ENCODE peak calls at places on chromosomes 11 and 22, in four cellular contexts. O is epithelial cell of esophagus, M is D721Med, Z is breast epithelium. N is an unnamed sample.

GRCh38 chr22:44567846-44568493 is 69.9 kb upstream of the RTL6 start:
- DNase-seq in O (peak; percentile 48), M (no peak), Z (no peak), N (no peak)

GRCh38 chr11:69541501-69542313 is 60.2 kb downstream of the LINC01488 start:
- DNase-seq in O (peak; percentile 25), M (no peak), Z (no peak), N (no peak)

GRCh38 chr11:62048101-62048500 is 75.7 kb upstream of the INCENP start:
- DNase-seq in O (peak; percentile 94), M (no peak), Z (no peak), N (no peak)

GRCh38 chr22:42717197-42717967 is 3.3 kb downstream of the A4GALT start:
- DNase-seq in O (peak; percentile 73), M (no peak), Z (no peak), N (no peak)

GRCh38 chr22:48118654-48119053 is 1356.2 kb downstream of the TBC1D22A start:
- DNase-seq in O (no peak), M (no peak), Z (no peak), N (no peak)

GRCh38 chr11:61701298-61701993 is 21.3 kb downstream of the DAGLA start:
- DNase-seq in O (peak; percentile 22), M (no peak), Z (no peak), N (peak; percentile 76)

GRCh38 chr11:19226378-19227195 is 14.2 kb downstream of the E2F8 start:
- DNase-seq in O (no peak), M (no peak), Z (no peak), N (no peak)

GRCh38 chr11:831132-831864 is 1.5 kb upstream of the CD151 start:
- DNase-seq in O (no peak), M (no peak), Z (no peak), N (no peak)

GRCh38 chr22:42964994-42965699 is 49.8 kb downstream of the PACSIN2 start:
- DNase-seq in O (peak; percentile 61), M (no peak), Z (no peak), N (no peak)

GRCh38 chr11:111344032-111344431 is 35.0 kb downstream of the POU2AF1 start:
- DNase-seq in O (peak; percentile 27), M (no peak), Z (no peak), N (no peak)

GRCh38 chr11:75142714-75143419 is 8.0 kb upstream of the SLCO2B1 start:
- DNase-seq in O (peak; percentile 93), M (no peak), Z (peak; percentile 35), N (peak; percentile 93)

GRCh38 chr11:36053314-36053713 is 109.5 kb downstream of the LDLRAD3 start:
- DNase-seq in O (no peak), M (no peak), Z (no peak), N (no peak)

GRCh38 chr11:45150301-45150700 is 3.9 kb downstream of the PRDM11 start:
- DNase-seq in O (no peak), M (no peak), Z (no peak), N (no peak)

GRCh38 chr11:9314291-9315077 is at the start of gene TMEM41B:
- DNase-seq in O (peak; percentile 99), M (peak; percentile 86), Z (peak; percentile 96), N (peak; percentile 97)

GRCh38 chr11:57712256-57713150 is at the start of gene TMX2:
- DNase-seq in O (peak; percentile 100), M (peak; percentile 67), Z (peak; percentile 95), N (peak; percentile 92)

GRCh38 chr22:39954584-39955055 is 5.6 kb upstream of the TMA7B start:
- DNase-seq in O (no peak), M (no peak), Z (no peak), N (no peak)

GRCh38 chr11:112525270-112525669 is 264.6 kb upstream of the PLET1 start:
- DNase-seq in O (peak; percentile 88), M (no peak), Z (peak; percentile 62), N (no peak)

GRCh38 chr22:33210129-33210784 is 152.1 kb upstream of the SYN3 start:
- DNase-seq in O (peak; percentile 32), M (peak; percentile 22), Z (no peak), N (no peak)

GRCh38 chr11:83836883-83837654 is 550.9 kb upstream of the CCDC90B start:
- DNase-seq in O (peak; percentile 59), M (peak; percentile 30), Z (no peak), N (no peak)

GRCh38 chr11:78961938-78962701 is 387.5 kb upstream of the NARS2 start:
- DNase-seq in O (peak; percentile 29), M (peak; percentile 69), Z (no peak), N (no peak)

GRCh38 chr11:131043251-131043650 is 127.0 kb upstream of the SNX19 start:
- DNase-seq in O (no peak), M (no peak), Z (no peak), N (no peak)

GRCh38 chr11:131044851-131045250 is 128.6 kb upstream of the SNX19 start:
- DNase-seq in O (no peak), M (no peak), Z (no peak), N (no peak)

GRCh38 chr11:131042711-131043110 is 126.4 kb upstream of the SNX19 start:
- DNase-seq in O (peak; percentile 17), M (no peak), Z (no peak), N (no peak)

GRCh38 chr11:131041331-131042040 is 125.2 kb upstream of the SNX19 start:
- DNase-seq in O (peak; percentile 97), M (no peak), Z (no peak), N (no peak)

DNA sequence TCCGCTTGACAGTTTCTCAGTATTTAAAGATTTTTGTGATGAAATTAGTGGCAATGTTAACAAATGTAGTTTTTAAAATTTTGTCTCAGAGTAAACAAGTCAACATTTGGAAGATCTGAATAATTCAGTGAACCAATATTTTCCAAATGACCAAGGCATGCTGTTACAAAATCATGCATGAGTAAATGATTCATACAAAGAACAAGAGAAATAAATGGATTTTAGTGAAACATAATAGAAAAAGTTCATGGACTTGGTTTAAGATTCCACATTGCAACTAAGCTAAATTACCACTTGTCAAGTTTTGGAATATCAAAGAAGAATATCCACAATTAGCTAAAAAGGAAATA is 125.7 kb upstream of the SNX19 start:
- DNase-seq in O (peak; percentile 58), M (no peak), Z (no peak), N (no peak)
- TF ChIP-seq CTCF in O (no peak), M (no peak), Z (no peak), N (no peak)

GRCh38 chr11:46386674-46387073 is 4.9 kb downstream of the CHRM4 start:
- DNase-seq in O (peak; percentile 58), M (no peak), Z (no peak), N (no peak)
- TF ChIP-seq CTCF in O (no peak), M (no peak), Z (no peak), N (no peak)

GRCh38 chr11:130241697-130242096 is 73.0 kb downstream of the ZBTB44 start:
- DNase-seq in O (no peak), M (no peak), Z (no peak), N (no peak)
- TF ChIP-seq CTCF in O (no peak), M (no peak), Z (no peak), N (no peak)

GRCh38 chr11:12100429-12100828 is 10.0 kb upstream of the MICAL2 start:
- DNase-seq in O (no peak), M (no peak), Z (no peak), N (no peak)

GRCh38 chr11:12100886-12101285 is 9.5 kb upstream of the MICAL2 start:
- DNase-seq in O (no peak), M (no peak), Z (peak; percentile 69), N (no peak)

GRCh38 chr11:12098601-12099000 is 11.8 kb upstream of the MICAL2 start:
- DNase-seq in O (no peak), M (no peak), Z (no peak), N (no peak)

GRCh38 chr11:12101318-12101717 is 9.1 kb upstream of the MICAL2 start:
- DNase-seq in O (no peak), M (no peak), Z (no peak), N (no peak)

DNA sequence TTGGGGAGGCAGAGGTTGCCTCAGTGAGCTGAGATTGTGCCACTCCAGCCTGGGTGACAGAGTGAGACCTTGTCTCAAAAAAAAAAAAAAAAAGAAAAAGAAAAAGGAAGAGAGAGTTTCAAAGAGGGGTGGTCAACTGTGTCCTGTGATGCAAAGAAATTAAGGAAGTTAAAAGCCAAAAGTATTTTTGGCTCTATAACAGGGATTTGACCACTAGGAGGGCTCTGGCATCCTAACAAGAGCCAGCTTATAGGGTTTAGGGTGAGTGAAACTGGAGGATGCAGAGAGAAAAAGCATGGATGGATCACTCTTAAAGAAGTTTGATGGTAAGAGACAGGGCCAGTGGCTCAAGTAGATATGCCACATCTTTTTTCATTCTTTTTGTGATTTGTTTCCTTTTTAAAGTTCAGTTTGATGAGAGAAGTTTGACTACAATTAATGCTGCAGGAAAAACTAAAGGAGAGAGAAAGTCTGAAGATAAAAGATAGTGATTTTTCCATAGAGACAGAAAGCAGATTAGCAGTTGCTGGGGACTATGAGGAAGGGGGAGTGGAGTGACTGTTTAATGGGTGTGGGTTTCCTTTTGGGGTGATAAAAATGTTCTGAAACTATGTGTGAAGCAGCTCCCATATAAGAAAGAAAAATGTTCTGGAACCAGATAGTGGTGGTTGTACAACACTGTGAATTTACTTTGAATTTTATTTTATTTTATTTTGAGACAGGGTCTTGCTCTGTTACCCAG is 11.1 kb upstream of the MICAL2 start:
- DNase-seq in O (no peak), M (no peak), Z (no peak), N (no peak)
- TF ChIP-seq CTCF in O (no peak), M (no peak), Z (no peak), N (peak; percentile 66)

GRCh38 chr22:50455201-50455600 is 19.6 kb downstream of the SBF1 start:
- DNase-seq in O (no peak), M (no peak), Z (no peak), N (no peak)

GRCh38 chr22:50459016-50459415 is 15.8 kb downstream of the SBF1 start:
- DNase-seq in O (no peak), M (no peak), Z (no peak), N (no peak)

GRCh38 chr22:50456026-50456425 is 18.8 kb downstream of the SBF1 start:
- DNase-seq in O (no peak), M (no peak), Z (no peak), N (no peak)

GRCh38 chr22:50454556-50455075 is 20.2 kb downstream of the SBF1 start:
- DNase-seq in O (no peak), M (no peak), Z (no peak), N (no peak)

DNA sequence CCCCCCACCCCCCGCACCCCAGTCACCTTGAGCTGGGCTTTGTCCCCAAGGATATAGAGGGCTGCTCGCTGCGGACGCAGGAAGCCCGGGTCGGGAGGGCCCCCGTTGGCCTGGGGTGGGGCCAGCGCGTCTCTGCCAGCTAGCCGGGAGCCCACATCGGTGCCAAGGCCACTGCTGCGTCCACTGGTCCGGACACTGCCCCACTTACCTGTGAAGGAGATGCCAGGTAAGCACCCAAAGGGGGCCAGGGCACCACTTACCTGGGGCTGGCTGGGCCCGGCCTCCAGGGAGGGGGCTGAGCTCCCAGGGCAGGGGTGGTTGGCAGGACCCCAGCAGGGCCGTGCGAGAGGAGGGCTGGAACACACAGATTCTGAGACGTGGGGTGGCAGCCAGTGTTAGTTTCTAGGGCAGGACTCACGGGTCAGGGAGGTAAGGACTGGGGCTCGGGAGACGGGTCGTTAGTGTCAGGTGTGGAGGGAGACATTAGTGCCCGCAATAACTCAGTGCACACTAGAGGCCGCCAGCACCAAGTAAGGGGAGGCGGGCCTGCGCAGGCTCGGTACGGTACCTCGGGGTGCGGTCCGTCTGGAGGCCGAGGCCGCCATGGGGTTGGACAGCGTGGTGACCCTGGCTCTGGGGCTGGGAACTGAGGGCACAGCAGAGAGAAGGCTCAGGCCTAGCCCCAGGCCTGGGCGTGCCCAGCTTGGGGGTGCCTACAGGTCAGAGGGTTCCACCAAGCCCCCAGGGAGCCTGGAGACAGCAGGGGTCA is 18.2 kb downstream of the SBF1 start:
- DNase-seq in O (no peak), M (no peak), Z (no peak), N (no peak)
- TF ChIP-seq CTCF in O (peak; percentile 15), M (peak; percentile 8), Z (no peak), N (no peak)

GRCh38 chr11:126874831-126875230 is 125.7 kb downstream of the KIRREL3 start:
- DNase-seq in O (no peak), M (no peak), Z (no peak), N (no peak)
- TF ChIP-seq CTCF in O (no peak), M (no peak), Z (no peak), N (no peak)

N was measured in CD14-positive monocyte.